ENCODE peak calls at places on chromosomes 16 and 17, in ten cellular contexts. L is spleen; D is HCT116; G is occipital lobe; K is fibroblast of lung; A is EL; Z is stimulated activated CD8-positive, alpha-beta memory T cell treated with anti-CD3 and anti-CD28 coated beads, Interleukin-15, amount 100 ng/mL, for 1 hour; I is activated CD4-positive, alpha-beta T cell treated with anti-CD3 and anti-CD28 coated beads, Interleukin-2, amount 50 U/mL, for 48 hours; V is neural crest cell; F is endothelial cell. B is an unnamed sample.

GRCh38 chr16:20897253-20897896 is 2.8 kb downstream of the DCUN1D3 start:
- DNase-seq in L (no peak), D (no peak), G (no peak), K (peak), A (peak), Z (no peak), I (no peak), V (no peak), F (no peak), B (no peak)

GRCh38 chr17:6780001-6780400 is 4.0 kb downstream of the FBXO39 start:
- DNase-seq in L (no peak), D (no peak), G (no peak), K (no peak), A (no peak), Z (no peak), I (no peak), V (no peak), F (no peak), B (no peak)

GRCh38 chr17:79988163-79988971 is 47.3 kb downstream of the TBC1D16 start:
- DNase-seq in L (peak), D (peak), G (no peak), K (peak), A (peak), Z (no peak), I (peak), V (no peak), F (no peak), B (peak)

GRCh38 chr16:56400458-56400857 is 24.9 kb downstream of the AMFR start:
- DNase-seq in L (no peak), D (no peak), G (no peak), K (peak), A (no peak), Z (no peak), I (no peak), V (no peak), F (no peak), B (no peak)

GRCh38 chr17:37430051-37430591 is 23.4 kb downstream of the TADA2A start:
- DNase-seq in L (no peak), D (no peak), G (no peak), K (peak), A (peak), Z (no peak), I (no peak), V (no peak), F (no peak), B (no peak)

GRCh38 chr16:85181091-85181738 is 68.9 kb upstream of the CIBAR2 start:
- DNase-seq in L (no peak), D (no peak), G (no peak), K (no peak), A (no peak), Z (no peak), I (no peak), V (no peak), F (no peak), B (no peak)

GRCh38 chr17:78805301-78805700 is 23.2 kb upstream of the CYTH1 start:
- DNase-seq in L (no peak), D (no peak), G (no peak), K (no peak), A (no peak), Z (no peak), I (peak), V (no peak), F (no peak), B (no peak)

GRCh38 chr16:87312008-87312407 is 5.2 kb downstream of the C16orf95 start:
- DNase-seq in L (peak), D (no peak), G (no peak), K (no peak), A (no peak), Z (no peak), I (no peak), V (no peak), F (no peak), B (no peak)

GRCh38 chr16:79468236-79468635 is 132.3 kb downstream of the MAF start:
- DNase-seq in L (no peak), D (no peak), G (no peak), K (no peak), A (no peak), Z (no peak), I (no peak), V (no peak), F (no peak), B (no peak)